ENCODE peak calls at places on chromosomes 7 and 10, in four cellular contexts. Q, J, U and C are unnamed samples.

GRCh38 chr10:72665925-72666324 is 26.0 kb upstream of the MCU start:
- DNase-seq in U (no peak), Q (no peak), J (no peak), C (no peak)

GRCh38 chr10:54559498-54559897 is 241.5 kb downstream of the PCDH15 start:
- DNase-seq in J (peak; percentile 77), Q (no peak), U (no peak), C (no peak)

GRCh38 chr7:31052841-31053601 is 913 bp downstream of the ADCYAP1R1 start:
- DNase-seq in Q (no peak), J (no peak), U (no peak), C (peak; percentile 38)

GRCh38 chr7:18495412-18496335 is at the start of gene HDAC9:
- DNase-seq in J (peak; percentile 68), Q (peak; percentile 66), U (peak; percentile 58), C (peak; percentile 32)

GRCh38 chr7:57328963-57329362 is 121.0 kb upstream of the ZNF716 start:
- DNase-seq in Q (no peak), U (no peak), J (no peak), C (no peak)

GRCh38 chr10:77899080-77899477 is 27.5 kb downstream of the DLG5 start:
- DNase-seq in J (peak; percentile 53), U (no peak), Q (no peak), C (no peak)

GRCh38 chr7:111410899-111411298 is 151.4 kb downstream of the IMMP2L start:
- DNase-seq in U (no peak), Q (no peak), J (no peak), C (no peak)

GRCh38 chr10:77625379-77625778 is 12.2 kb downstream of the KCNMA1 start:
- DNase-seq in Q (no peak), U (no peak), J (peak; percentile 29), C (no peak)

GRCh38 chr10:29386347-29386999 is 97.6 kb downstream of the LYZL1 start:
- DNase-seq in U (no peak), Q (no peak), J (peak; percentile 49), C (no peak)

GRCh38 chr7:143042159-143042820 is 9.9 kb upstream of the OR6V1 start:
- DNase-seq in U (no peak), J (no peak), Q (no peak), C (no peak)

GRCh38 chr7:20144801-20145200 is 72.4 kb downstream of the MACC1 start:
- DNase-seq in Q (no peak), U (no peak), J (no peak), C (no peak)

GRCh38 chr7:99120916-99121315 is 23.0 kb downstream of the SMURF1 start:
- DNase-seq in U (no peak), Q (no peak), J (no peak), C (no peak)

GRCh38 chr10:84329986-84330651 is 1.7 kb downstream of the CCSER2 start:
- DNase-seq in Q (no peak), U (no peak), J (no peak), C (no peak)

GRCh38 chr7:99693427-99694200 is 13.8 kb upstream of the CYP3A5 start:
- DNase-seq in J (no peak), Q (peak; percentile 86), U (no peak), C (peak; percentile 62)

GRCh38 chr10:127579640-127580039 is 30.5 kb downstream of the NPS start:
- DNase-seq in U (no peak), J (no peak), Q (no peak), C (no peak)

GRCh38 chr7:106069471-106070200 is 42.5 kb downstream of the SYPL1 start:
- DNase-seq in J (no peak), U (no peak), Q (no peak), C (no peak)

GRCh38 chr10:2207246-2207922 is 470.1 kb upstream of the ADARB2 start:
- DNase-seq in J (no peak), Q (no peak), U (no peak), C (no peak)

GRCh38 chr7:19110026-19110777 is 7.2 kb downstream of the TWIST1 start:
- DNase-seq in Q (no peak), U (no peak), J (no peak), C (no peak)

GRCh38 chr10:12191715-12192114 is 4.0 kb downstream of the NUDT5 start:
- DNase-seq in U (no peak), Q (no peak), J (no peak), C (no peak)

GRCh38 chr10:54125098-54125747 is 675.8 kb downstream of the PCDH15 start:
- DNase-seq in J (no peak), U (no peak), Q (no peak), C (no peak)

GRCh38 chr7:137962491-137962874 is 39.4 kb downstream of the CREB3L2 start:
- DNase-seq in J (no peak), Q (no peak), U (no peak), C (no peak)

GRCh38 chr10:77857272-77857671 is 69.3 kb downstream of the DLG5 start:
- DNase-seq in Q (no peak), J (no peak), U (no peak), C (no peak)

GRCh38 chr10:74926791-74927585 is 100.6 kb downstream of the KAT6B start:
- DNase-seq in U (no peak), J (no peak), Q (no peak), C (no peak)

GRCh38 chr7:56087445-56087844 is 5.3 kb downstream of the PHKG1 start:
- DNase-seq in U (no peak), J (no peak), Q (no peak), C (no peak)

GRCh38 chr7:141158562-141158961 is 84.7 kb downstream of the TMEM178B start:
- DNase-seq in Q (peak; percentile 50), J (peak; percentile 99), U (no peak), C (no peak)

GRCh38 chr7:139908792-139909191 is 79.7 kb downstream of the TBXAS1 start:
- DNase-seq in U (no peak), J (no peak), Q (no peak), C (no peak)

GRCh38 chr10:6327906-6328707 is 125.4 kb downstream of the PFKFB3 start:
- DNase-seq in J (no peak), Q (no peak), U (no peak), C (no peak)

GRCh38 chr10:28179490-28180099 is 123.3 kb downstream of the MPP7 start:
- DNase-seq in U (no peak), J (peak; percentile 75), Q (no peak), C (no peak)

GRCh38 chr7:121002755-121003114 is 14.2 kb downstream of the CPED1 start:
- DNase-seq in U (no peak), Q (no peak), J (peak; percentile 58), C (no peak)

GRCh38 chr10:44569193-44570091 is 184.5 kb upstream of the CXCL12 start:
- DNase-seq in U (no peak), J (peak; percentile 87), Q (no peak), C (no peak)

GRCh38 chr10:61923210-61924024 is 21.9 kb downstream of the ARID5B start:
- DNase-seq in J (peak; percentile 56), U (no peak), Q (no peak), C (no peak)

GRCh38 chr7:128710391-128710930 is 28.7 kb upstream of the CALU start:
- DNase-seq in J (no peak), U (no peak), Q (no peak), C (no peak)

GRCh38 chr7:127504715-127505114 is 80.7 kb downstream of the GCC1 start:
- DNase-seq in J (peak; percentile 5), Q (peak; percentile 72), U (no peak), C (peak; percentile 73)

GRCh38 chr10:124339951-124340760 is 78.6 kb downstream of the OAT start:
- DNase-seq in J (peak; percentile 88), Q (peak; percentile 18), U (no peak), C (no peak)

GRCh38 chr10:89466599-89467035 is 52.2 kb downstream of the IFIT5 start:
- DNase-seq in Q (no peak), U (no peak), J (peak; percentile 65), C (no peak)

GRCh38 chr7:154832557-154833138 is 170.3 kb downstream of the PAXIP1 start:
- DNase-seq in Q (peak; percentile 55), U (no peak), J (no peak), C (no peak)

GRCh38 chr10:133379801-133380666 is 972 bp downstream of the PAOX start:
- DNase-seq in Q (no peak), J (no peak), U (no peak), C (no peak)

GRCh38 chr10:8628351-8628750 is 573.9 kb downstream of the GATA3 start:
- DNase-seq in U (no peak), Q (no peak), J (no peak), C (no peak)

GRCh38 chr7:127789031-127789430 is 137.0 kb downstream of the SND1 start:
- DNase-seq in Q (no peak), J (no peak), U (no peak), C (no peak)